ENCODE peak calls at places on chromosomes 12 and 14, in eight cellular contexts. H is cardiac fibroblast; Y is psoas muscle; L is heart right ventricle; N is CD8-positive, alpha-beta T cell; F is HL-60; K is coronary artery; U is astrocyte. Q is an unnamed sample.
A peak's percentile ranks its signal among the peaks of the same experiment; 100 is the strongest.

GRCh38 chr14:38205949-38206665 is 1.6 kb upstream of the SSTR1 start:
- DNase-seq in K (no peak), N (no peak), U (no peak), Y (no peak), L (no peak), H (no peak), F (no peak), Q (no peak)

GRCh38 chr14:63840981-63841380 is 11.8 kb upstream of the SYNE2 start:
- DNase-seq in H (no peak), Y (peak; percentile 19), F (no peak), K (no peak), L (peak; percentile 35), N (peak; percentile 77), U (no peak), Q (no peak)

GRCh38 chr14:54483073-54483745 is 5.6 kb downstream of the GMFB start:
- DNase-seq in U (no peak), F (no peak), L (no peak), H (no peak), Y (no peak), N (no peak), K (no peak), Q (no peak)

GRCh38 chr12:131737485-131737827 is 26.6 kb downstream of the SFSWAP start:
- DNase-seq in Y (no peak), L (no peak), K (no peak), U (no peak), F (no peak), N (no peak), H (no peak), Q (no peak)

GRCh38 chr12:46886541-46887041 is 60.8 kb upstream of the SLC38A4 start:
- DNase-seq in K (no peak), U (peak; percentile 82), F (no peak), Y (no peak), N (no peak), H (no peak), L (no peak), Q (no peak)

GRCh38 chr14:90995785-90996184 is 64.7 kb downstream of the RPS6KA5 start:
- DNase-seq in U (no peak), N (no peak), K (no peak), F (no peak), Y (no peak), H (no peak), L (no peak), Q (no peak)

GRCh38 chr14:25477699-25478098 is 427.8 kb upstream of the STXBP6 start:
- DNase-seq in Y (no peak), L (no peak), F (no peak), H (no peak), K (no peak), N (no peak), U (no peak), Q (no peak)

GRCh38 chr12:124730455-124730932 is 133.2 kb downstream of the SCARB1 start:
- DNase-seq in H (peak; percentile 93), U (peak; percentile 64), K (no peak), F (no peak), Y (no peak), L (no peak), N (no peak), Q (no peak)

GRCh38 chr12:69875416-69875815 is 50.4 kb downstream of the MYRFL start:
- DNase-seq in N (no peak), F (no peak), U (no peak), K (no peak), Y (no peak), H (no peak), L (no peak), Q (no peak)

GRCh38 chr12:124869011-124869665 is 5.5 kb upstream of the SCARB1 start:
- DNase-seq in Y (no peak), N (no peak), F (peak; percentile 91), L (no peak), H (no peak), U (no peak), K (no peak), Q (no peak)

GRCh38 chr12:52132754-52133161 is 53.3 kb downstream of the SMIM41 start:
- DNase-seq in L (no peak), Y (no peak), H (peak; percentile 55), N (no peak), K (no peak), F (no peak), U (no peak), Q (no peak)

GRCh38 chr12:124761876-124762275 is 101.8 kb downstream of the SCARB1 start:
- DNase-seq in K (no peak), N (no peak), H (no peak), L (peak; percentile 68), U (peak; percentile 73), F (no peak), Y (no peak), Q (no peak)

GRCh38 chr14:30375280-30375892 is 183.6 kb upstream of the G2E3 start:
- DNase-seq in U (peak; percentile 11), L (peak; percentile 42), N (peak; percentile 57), H (peak; percentile 62), Y (peak; percentile 37), K (no peak), F (peak; percentile 64), Q (peak; percentile 29)

GRCh38 chr14:30974628-30975027 is 50.8 kb upstream of the AP4S1 start:
- DNase-seq in F (no peak), Y (no peak), K (no peak), L (no peak), H (no peak), U (peak; percentile 26), N (no peak), Q (no peak)

GRCh38 chr12:8697120-8697475 is 693 bp upstream of the RIMKLB start:
- DNase-seq in L (no peak), F (no peak), U (peak; percentile 37), N (no peak), K (no peak), H (peak; percentile 67), Y (no peak), Q (no peak)

GRCh38 chr14:103293465-103293864 is 40.6 kb upstream of the EIF5 start:
- DNase-seq in K (no peak), Y (no peak), F (no peak), L (no peak), U (no peak), N (no peak), H (no peak), Q (no peak)

GRCh38 chr12:27781680-27782079 is 1.6 kb upstream of the MANSC4 start:
- DNase-seq in U (no peak), F (no peak), L (no peak), K (no peak), N (no peak), Y (no peak), H (peak; percentile 67), Q (no peak)

GRCh38 chr12:116201908-116202307 is 75.6 kb downstream of the MED13L start:
- DNase-seq in U (peak; percentile 78), H (no peak), L (no peak), K (no peak), F (no peak), N (no peak), Y (no peak), Q (no peak)

GRCh38 chr12:25186788-25187397 is 8.1 kb downstream of the DNAI7 start:
- DNase-seq in N (no peak), Y (no peak), F (no peak), H (no peak), U (peak; percentile 67), L (no peak), K (no peak), Q (no peak)

GRCh38 chr14:60249321-60250251 is 565 bp downstream of the PPM1A start:
- DNase-seq in L (peak; percentile 80), F (peak; percentile 66), H (peak; percentile 75), N (peak; percentile 72), Y (peak; percentile 78), U (peak; percentile 34), K (peak; percentile 84), Q (no peak)

GRCh38 chr14:60253649-60254048 is 4.6 kb downstream of the PPM1A start:
- DNase-seq in Y (no peak), H (no peak), N (no peak), F (no peak), U (no peak), K (no peak), L (no peak), Q (no peak)

GRCh38 chr14:60252630-60253029 is 3.6 kb downstream of the PPM1A start:
- DNase-seq in Y (no peak), H (no peak), U (no peak), N (no peak), F (no peak), K (no peak), L (no peak), Q (no peak)

GRCh38 chr14:60250318-60251035 is 1.5 kb downstream of the PPM1A start:
- DNase-seq in Y (no peak), K (no peak), N (no peak), F (no peak), L (no peak), H (peak; percentile 18), U (peak; percentile 26), Q (no peak)

GRCh38 chr14:60251877-60252276 is 2.9 kb downstream of the PPM1A start:
- DNase-seq in K (no peak), N (no peak), U (no peak), Y (no peak), F (no peak), H (no peak), L (no peak), Q (no peak)
- H3K4me3 ChIP-seq in K (peak overlapping the region; percentile 93), N (no peak overlapping the region), U (no peak overlapping the region), Y (peak overlapping the region; percentile 93), F (no peak overlapping the region), H (no peak overlapping the region), L (no peak overlapping the region), Q (peak overlapping the region; percentile 88)

DNA sequence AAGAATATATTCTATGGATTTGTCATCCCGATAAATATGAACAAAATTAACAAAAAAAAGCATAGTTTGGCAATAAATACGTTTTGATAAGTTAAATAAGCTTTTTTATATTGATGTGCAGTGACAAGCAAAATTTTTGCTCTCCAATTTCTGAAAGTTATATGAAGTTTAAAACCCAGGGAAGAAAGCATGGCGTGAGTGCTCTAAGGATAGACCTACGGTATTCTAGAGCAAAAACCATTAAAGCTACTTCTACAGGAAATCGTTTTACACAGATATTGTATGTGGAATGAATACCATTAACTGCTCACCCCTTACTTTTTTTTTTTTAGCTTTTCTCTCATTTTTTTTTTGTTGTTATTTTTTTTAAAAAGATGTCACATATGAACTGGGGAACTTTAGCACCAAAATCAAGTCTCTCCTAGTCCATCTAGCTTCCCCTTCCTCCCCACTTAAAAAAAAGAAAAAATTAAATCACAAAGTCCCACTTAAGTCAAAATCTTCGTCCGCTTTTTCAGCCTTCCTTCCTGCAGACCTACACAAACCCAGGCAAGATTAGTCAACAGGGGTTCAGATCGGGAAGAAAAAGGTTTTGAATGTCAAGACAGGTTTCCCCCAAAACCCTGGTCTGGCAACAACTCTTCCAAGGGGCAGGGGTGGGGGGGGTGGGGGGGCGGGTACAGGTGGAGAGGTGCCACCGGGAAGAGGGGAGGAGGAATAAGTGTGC is 4.4 kb downstream of the ZFP36L1 start:
- DNase-seq in L (no peak), H (peak; percentile 26), N (no peak), Y (no peak), F (no peak), K (no peak), U (no peak), Q (no peak)
- H3K4me3 ChIP-seq in L (peak overlapping the region; percentile 87), H (peak overlapping the region; percentile 77), N (peak overlapping the region; percentile 24), Y (peak overlapping the region; percentile 91), F (no peak overlapping the region), K (peak overlapping the region; percentile 91), U (peak overlapping the region; percentile 97), Q (no peak overlapping the region)

GRCh38 chr14:101815994-101816393 is 54.5 kb downstream of the PPP2R5C start:
- DNase-seq in L (no peak), N (no peak), Y (no peak), K (no peak), U (no peak), H (no peak), F (no peak), Q (no peak)
- H3K4me3 ChIP-seq in L (no peak overlapping the region), N (no peak overlapping the region), Y (no peak overlapping the region), K (no peak overlapping the region), U (no peak overlapping the region), H (no peak overlapping the region), F (no peak overlapping the region), Q (no peak overlapping the region)

GRCh38 chr12:33676866-33677265 is 237.2 kb upstream of the SYT10 start:
- DNase-seq in F (no peak), K (no peak), N (no peak), U (no peak), H (no peak), L (no peak), Y (no peak), Q (no peak)
- H3K4me3 ChIP-seq in F (no peak overlapping the region), K (no peak overlapping the region), N (no peak overlapping the region), U (no peak overlapping the region), H (no peak overlapping the region), L (no peak overlapping the region), Y (no peak overlapping the region), Q (no peak overlapping the region)